ENCODE peak calls at places on chromosomes 13 and 19, in eight cellular contexts. One of them, this sample, is unnamed.
A peak's percentile ranks its signal among the peaks of the same experiment; 100 is the strongest.

GRCh38 chr19:34664168-34664567 is 12.8 kb downstream of the SCGB2B2 start:
- DNase-seq in cardiac fibroblast: no peak
- DNase-seq in testis: no peak
- DNase-seq in GM12865: no peak
- DNase-seq in OCI-LY7: no peak
- DNase-seq in adrenal gland: peak; percentile 65
- DNase-seq in endodermal cell: no peak
- DNase-seq in NB4: no peak
- DNase-seq in this sample: no peak

GRCh38 chr13:39016789-39017188 is 21.1 kb downstream of the PROSER1 start:
- DNase-seq in cardiac fibroblast: peak; percentile 41
- DNase-seq in testis: peak; percentile 33
- DNase-seq in GM12865: peak; percentile 58
- DNase-seq in OCI-LY7: peak; percentile 34
- DNase-seq in adrenal gland: peak; percentile 27
- DNase-seq in endodermal cell: peak; percentile 52
- DNase-seq in NB4: peak; percentile 50
- DNase-seq in this sample: no peak

GRCh38 chr13:91328726-91329125 is 18.8 kb upstream of the MIR17HG start:
- DNase-seq in cardiac fibroblast: no peak
- DNase-seq in testis: no peak
- DNase-seq in GM12865: no peak
- DNase-seq in OCI-LY7: no peak
- DNase-seq in adrenal gland: no peak
- DNase-seq in endodermal cell: no peak
- DNase-seq in NB4: no peak
- DNase-seq in this sample: no peak

GRCh38 chr13:71758823-71759222 is 108.2 kb downstream of the DACH1 start:
- DNase-seq in cardiac fibroblast: no peak
- DNase-seq in testis: no peak
- DNase-seq in GM12865: no peak
- DNase-seq in OCI-LY7: no peak
- DNase-seq in adrenal gland: no peak
- DNase-seq in endodermal cell: no peak
- DNase-seq in NB4: no peak
- DNase-seq in this sample: no peak

GRCh38 chr19:42433503-42434260 is 6.5 kb upstream of the LIPE start:
- DNase-seq in cardiac fibroblast: peak; percentile 82
- DNase-seq in testis: peak; percentile 82
- DNase-seq in GM12865: peak; percentile 75
- DNase-seq in OCI-LY7: peak; percentile 74
- DNase-seq in adrenal gland: peak; percentile 95
- DNase-seq in endodermal cell: peak; percentile 93
- DNase-seq in NB4: peak; percentile 54
- DNase-seq in this sample: peak; percentile 41

GRCh38 chr13:39767791-39768564 is 112.5 kb downstream of the COG6 start:
- DNase-seq in cardiac fibroblast: no peak
- DNase-seq in testis: no peak
- DNase-seq in GM12865: peak; percentile 25
- DNase-seq in OCI-LY7: peak; percentile 28
- DNase-seq in adrenal gland: no peak
- DNase-seq in endodermal cell: peak; percentile 69
- DNase-seq in NB4: peak; percentile 12
- DNase-seq in this sample: no peak

GRCh38 chr19:10271543-10272086 is 695 bp downstream of the ICAM1 start:
- DNase-seq in cardiac fibroblast: peak; percentile 45
- DNase-seq in testis: no peak
- DNase-seq in GM12865: peak; percentile 92
- DNase-seq in OCI-LY7: peak; percentile 90
- DNase-seq in adrenal gland: no peak
- DNase-seq in endodermal cell: no peak
- DNase-seq in NB4: peak; percentile 77
- DNase-seq in this sample: peak; percentile 72

GRCh38 chr13:90690458-90691063 is 656.9 kb upstream of the MIR17HG start:
- DNase-seq in cardiac fibroblast: peak; percentile 96
- DNase-seq in testis: no peak
- DNase-seq in GM12865: no peak
- DNase-seq in OCI-LY7: no peak
- DNase-seq in adrenal gland: no peak
- DNase-seq in endodermal cell: no peak
- DNase-seq in NB4: no peak
- DNase-seq in this sample: no peak

GRCh38 chr13:98824376-98825160 is 72.1 kb upstream of the SLC15A1 start:
- DNase-seq in cardiac fibroblast: no peak
- DNase-seq in testis: no peak
- DNase-seq in GM12865: no peak
- DNase-seq in OCI-LY7: peak; percentile 4
- DNase-seq in adrenal gland: no peak
- DNase-seq in endodermal cell: no peak
- DNase-seq in NB4: no peak
- DNase-seq in this sample: no peak

GRCh38 chr19:29777916-29778315 is 33.9 kb upstream of the CCNE1 start:
- DNase-seq in cardiac fibroblast: no peak
- DNase-seq in testis: no peak
- DNase-seq in GM12865: no peak
- DNase-seq in OCI-LY7: no peak
- DNase-seq in adrenal gland: no peak
- DNase-seq in endodermal cell: no peak
- DNase-seq in NB4: no peak
- DNase-seq in this sample: no peak

GRCh38 chr13:48210178-48210577 is 22.8 kb upstream of the ITM2B start:
- DNase-seq in cardiac fibroblast: peak; percentile 57
- DNase-seq in testis: no peak
- DNase-seq in GM12865: peak; percentile 44
- DNase-seq in OCI-LY7: no peak
- DNase-seq in adrenal gland: no peak
- DNase-seq in endodermal cell: no peak
- DNase-seq in NB4: peak; percentile 80
- DNase-seq in this sample: peak; percentile 24

GRCh38 chr13:90416519-90416918 is 931.0 kb upstream of the MIR17HG start:
- DNase-seq in cardiac fibroblast: peak; percentile 59
- DNase-seq in testis: peak; percentile 35
- DNase-seq in GM12865: no peak
- DNase-seq in OCI-LY7: no peak
- DNase-seq in adrenal gland: no peak
- DNase-seq in endodermal cell: peak; percentile 44
- DNase-seq in NB4: no peak
- DNase-seq in this sample: no peak

GRCh38 chr19:49475995-49476880 is 2.2 kb downstream of the FLT3LG start:
- DNase-seq in cardiac fibroblast: peak; percentile 52
- DNase-seq in testis: no peak
- DNase-seq in GM12865: peak; percentile 42
- DNase-seq in OCI-LY7: peak; percentile 60
- DNase-seq in adrenal gland: no peak
- DNase-seq in endodermal cell: peak; percentile 97
- DNase-seq in NB4: peak; percentile 67
- DNase-seq in this sample: no peak

DNA sequence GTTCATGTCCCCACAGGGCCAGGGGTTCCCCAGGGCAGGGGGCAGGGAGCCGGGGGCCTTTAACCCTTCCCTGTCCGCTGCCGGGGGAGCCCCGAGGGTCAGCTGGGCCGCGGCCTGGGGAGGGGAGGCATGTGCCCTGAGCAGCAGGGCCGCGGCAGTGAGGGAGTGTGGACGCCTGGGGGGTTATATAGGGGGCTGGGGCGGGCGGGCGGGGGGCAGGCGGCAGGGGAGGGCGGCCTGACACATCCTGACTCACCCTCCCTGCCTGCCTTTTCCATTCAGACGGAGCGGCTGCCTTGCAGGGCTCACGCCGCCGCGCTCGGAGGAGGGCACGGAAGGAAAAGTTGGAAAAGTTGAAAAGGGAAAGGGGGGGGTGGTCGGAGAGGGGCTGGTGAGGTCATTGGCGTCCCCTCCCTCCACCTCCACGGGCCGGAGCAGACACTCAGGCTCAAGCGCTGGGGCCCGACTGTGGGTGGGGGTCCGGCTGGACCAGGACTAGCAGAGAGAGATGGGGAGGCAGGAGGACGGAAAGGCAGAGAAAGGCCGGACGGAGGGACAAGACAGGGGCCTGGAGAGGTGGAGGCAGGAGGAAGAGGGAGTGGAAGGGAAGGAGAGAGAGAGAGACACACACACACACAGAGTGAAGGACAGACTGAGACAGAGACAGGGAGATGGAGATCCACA is at the start of gene IL11:
- DNase-seq in cardiac fibroblast: no peak
- DNase-seq in testis: no peak
- DNase-seq in GM12865: no peak
- DNase-seq in OCI-LY7: no peak
- DNase-seq in adrenal gland: no peak
- DNase-seq in endodermal cell: peak; percentile 70
- DNase-seq in NB4: no peak
- DNase-seq in this sample: no peak
- H3K4me3 ChIP-seq in cardiac fibroblast: peak within 1 kb of the TSS; percentile 56
- H3K4me3 ChIP-seq in testis: peak within 1 kb of the TSS; percentile 26
- H3K4me3 ChIP-seq in GM12865: no peak within 1 kb of the TSS
- H3K4me3 ChIP-seq in OCI-LY7: no peak within 1 kb of the TSS
- H3K4me3 ChIP-seq in adrenal gland: no peak within 1 kb of the TSS
- H3K4me3 ChIP-seq in endodermal cell: peak within 1 kb of the TSS; percentile 49
- H3K4me3 ChIP-seq in NB4: no peak within 1 kb of the TSS
- H3K4me3 ChIP-seq in this sample: no peak within 1 kb of the TSS

GRCh38 chr19:43527860-43528622 is 1.0 kb upstream of the ETHE1 start:
- DNase-seq in cardiac fibroblast: no peak
- DNase-seq in testis: no peak
- DNase-seq in GM12865: peak; percentile 25
- DNase-seq in OCI-LY7: no peak
- DNase-seq in adrenal gland: peak; percentile 60
- DNase-seq in endodermal cell: no peak
- DNase-seq in NB4: peak; percentile 24
- DNase-seq in this sample: no peak
- TF ChIP-seq CTCF in cardiac fibroblast: no peak
- TF ChIP-seq CTCF in testis: no peak
- TF ChIP-seq CTCF in GM12865: no peak
- TF ChIP-seq CTCF in OCI-LY7: no peak
- TF ChIP-seq CTCF in adrenal gland: no peak
- TF ChIP-seq CTCF in endodermal cell: no peak
- TF ChIP-seq CTCF in NB4: no peak
- TF ChIP-seq CTCF in this sample: no peak

GRCh38 chr19:18044825-18045304 is 36.9 kb downstream of the ARRDC2 start:
- DNase-seq in cardiac fibroblast: peak; percentile 71
- DNase-seq in testis: peak; percentile 74
- DNase-seq in GM12865: peak; percentile 96
- DNase-seq in OCI-LY7: peak; percentile 96
- DNase-seq in adrenal gland: peak; percentile 78
- DNase-seq in endodermal cell: peak; percentile 75
- DNase-seq in NB4: peak; percentile 96
- DNase-seq in this sample: peak; percentile 83

GRCh38 chr19:18049390-18049789 is 37.3 kb downstream of the IL12RB1 start:
- DNase-seq in cardiac fibroblast: peak; percentile 86
- DNase-seq in testis: peak; percentile 91
- DNase-seq in GM12865: no peak
- DNase-seq in OCI-LY7: no peak
- DNase-seq in adrenal gland: peak; percentile 87
- DNase-seq in endodermal cell: no peak
- DNase-seq in NB4: no peak
- DNase-seq in this sample: no peak

GRCh38 chr19:18041054-18041453 is 33.1 kb downstream of the ARRDC2 start:
- DNase-seq in cardiac fibroblast: no peak
- DNase-seq in testis: no peak
- DNase-seq in GM12865: no peak
- DNase-seq in OCI-LY7: no peak
- DNase-seq in adrenal gland: no peak
- DNase-seq in endodermal cell: no peak
- DNase-seq in NB4: no peak
- DNase-seq in this sample: no peak

GRCh38 chr19:18046066-18046718 is 38.2 kb downstream of the ARRDC2 start:
- DNase-seq in cardiac fibroblast: peak; percentile 49
- DNase-seq in testis: no peak
- DNase-seq in GM12865: no peak
- DNase-seq in OCI-LY7: no peak
- DNase-seq in adrenal gland: peak; percentile 74
- DNase-seq in endodermal cell: no peak
- DNase-seq in NB4: peak; percentile 50
- DNase-seq in this sample: no peak

DNA sequence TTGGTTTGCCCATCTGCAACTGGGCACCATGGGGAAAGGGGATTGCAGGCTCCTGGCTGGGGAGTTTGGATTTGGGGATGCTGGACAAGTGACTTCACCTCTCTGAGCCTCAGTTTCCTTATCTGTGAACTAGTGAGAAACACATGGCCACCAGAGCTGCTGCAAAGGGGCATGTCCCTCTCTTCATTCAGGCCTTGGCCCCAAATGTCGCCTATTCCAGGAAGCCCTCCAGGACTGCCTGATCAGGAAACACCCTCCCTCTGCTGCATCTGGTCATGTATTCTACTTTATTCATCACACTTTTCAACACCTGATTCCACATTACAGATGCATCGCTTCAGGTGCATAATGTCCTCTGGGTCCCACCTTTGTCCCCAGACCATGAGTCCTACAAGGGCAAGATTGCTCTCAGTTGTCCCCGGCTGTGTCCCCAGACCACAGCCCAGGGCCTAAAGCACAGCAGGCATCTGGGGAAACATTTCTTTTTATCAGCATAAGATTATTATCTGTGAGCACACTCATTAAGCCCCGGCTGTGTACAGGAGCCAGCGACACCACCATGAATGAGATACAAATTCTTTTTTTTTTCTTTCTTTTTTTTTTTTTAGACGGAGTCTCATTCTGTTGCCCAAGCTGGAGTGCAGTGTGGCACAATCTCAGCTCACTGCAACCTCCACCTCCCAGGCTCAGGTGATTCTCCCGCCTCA is 37.5 kb downstream of the ARRDC2 start:
- DNase-seq in cardiac fibroblast: no peak
- DNase-seq in testis: no peak
- DNase-seq in GM12865: no peak
- DNase-seq in OCI-LY7: peak; percentile 34
- DNase-seq in adrenal gland: no peak
- DNase-seq in endodermal cell: no peak
- DNase-seq in NB4: no peak
- DNase-seq in this sample: no peak
- H3K4me3 ChIP-seq in cardiac fibroblast: peak overlapping the region; percentile 26
- H3K4me3 ChIP-seq in testis: peak overlapping the region; percentile 36
- H3K4me3 ChIP-seq in GM12865: no peak overlapping the region
- H3K4me3 ChIP-seq in OCI-LY7: peak overlapping the region; percentile 44
- H3K4me3 ChIP-seq in adrenal gland: no peak overlapping the region
- H3K4me3 ChIP-seq in endodermal cell: no peak overlapping the region
- H3K4me3 ChIP-seq in NB4: no peak overlapping the region
- H3K4me3 ChIP-seq in this sample: no peak overlapping the region

DNA sequence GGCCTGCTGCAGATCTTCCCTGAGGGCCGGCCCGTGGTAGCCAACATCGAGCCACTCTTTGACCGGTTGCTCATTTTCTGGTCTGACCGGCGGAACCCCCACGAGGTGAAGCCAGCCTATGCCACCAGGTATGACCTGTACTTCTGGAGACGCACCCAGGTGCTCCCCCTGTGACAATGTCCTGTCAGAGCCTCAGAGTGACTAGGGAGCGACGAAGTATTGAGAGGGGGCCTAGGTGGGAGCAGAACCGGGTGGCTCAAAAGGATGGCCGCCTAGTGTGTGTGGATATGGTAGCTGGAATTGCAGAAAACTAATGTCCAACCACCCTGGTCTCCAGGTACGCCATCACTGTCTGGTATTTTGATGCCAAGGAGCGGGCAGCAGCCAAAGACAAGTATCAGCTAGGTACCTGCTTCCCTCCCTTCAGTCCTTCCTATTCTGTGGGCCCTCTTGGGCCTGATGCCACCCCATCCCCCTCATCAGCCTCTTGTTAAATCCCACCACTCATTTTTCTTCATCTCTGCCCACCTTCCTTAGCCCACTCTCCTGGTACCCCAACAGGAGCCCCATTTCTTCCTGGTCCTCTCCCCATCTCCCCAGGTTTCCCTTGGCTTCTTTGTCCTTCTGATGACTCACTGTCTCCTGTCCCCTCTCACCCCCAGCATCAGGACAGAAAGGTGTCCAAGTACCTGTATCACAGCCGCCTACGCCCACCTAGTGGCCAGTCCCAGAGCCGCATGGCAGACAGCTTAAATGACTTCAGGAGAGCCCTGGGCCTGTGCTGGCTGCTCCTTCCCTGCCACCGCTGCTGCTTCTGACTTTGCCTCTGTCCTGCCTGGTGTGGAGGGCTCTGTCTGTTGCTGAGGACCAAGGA is 8.4 kb downstream of the EGLN2 start:
- DNase-seq in cardiac fibroblast: no peak
- DNase-seq in testis: no peak
- DNase-seq in GM12865: no peak
- DNase-seq in OCI-LY7: peak; percentile 48
- DNase-seq in adrenal gland: no peak
- DNase-seq in endodermal cell: peak; percentile 93
- DNase-seq in NB4: no peak
- DNase-seq in this sample: no peak
- TF ChIP-seq CTCF in cardiac fibroblast: peak; percentile 28
- TF ChIP-seq CTCF in testis: no peak
- TF ChIP-seq CTCF in GM12865: peak; percentile 27
- TF ChIP-seq CTCF in OCI-LY7: peak; percentile 55
- TF ChIP-seq CTCF in adrenal gland: no peak
- TF ChIP-seq CTCF in endodermal cell: peak; percentile 78
- TF ChIP-seq CTCF in NB4: no peak
- TF ChIP-seq CTCF in this sample: peak; percentile 16

This sample was measured in GM06990.